ENCODE peak calls at places on chromosomes 12 and 14, in eight cellular contexts. K is A549, J is tibial nerve, X is stomach, E is heart left ventricle, V is sigmoid colon, W is IMR-90, A is transverse colon. B is an unnamed sample.
A peak's percentile ranks its signal among the peaks of the same experiment; 100 is the strongest.

GRCh38 chr14:50156111-50156510 is 39.7 kb upstream of the VCPKMT start:
- DNase-seq in K (no peak), J (no peak), X (no peak), E (no peak), V (no peak), W (no peak), A (no peak), B (no peak)

GRCh38 chr14:19743256-19743655 is at the start of gene OR4Q3:
- DNase-seq in K (no peak), J (no peak), X (no peak), E (no peak), V (no peak), W (no peak), A (no peak), B (no peak)

GRCh38 chr14:102920998-102921304 is 1.5 kb upstream of the AMN start:
- DNase-seq in K (no peak), J (no peak), X (no peak), E (no peak), V (no peak), W (no peak), A (no peak), B (no peak)

GRCh38 chr12:101552277-101552676 is 42.5 kb upstream of the MYBPC1 start:
- DNase-seq in K (peak; percentile 16), J (no peak), X (no peak), E (no peak), V (no peak), W (peak; percentile 65), A (no peak), B (no peak)

GRCh38 chr14:52380294-52380693 is 66.2 kb downstream of the PTGER2 start:
- DNase-seq in K (peak; percentile 36), J (no peak), X (no peak), E (no peak), V (no peak), W (peak; percentile 75), A (no peak), B (no peak)

GRCh38 chr14:34742509-34743115 is 28.2 kb upstream of the CFL2 start:
- DNase-seq in K (no peak), J (no peak), X (no peak), E (no peak), V (no peak), W (no peak), A (no peak), B (no peak)

GRCh38 chr14:100332797-100333196 is 9.7 kb downstream of the SLC25A47 start:
- DNase-seq in K (no peak), J (no peak), X (no peak), E (peak; percentile 18), V (no peak), W (no peak), A (no peak), B (no peak)

GRCh38 chr12:100741084-100741711 is 53.4 kb upstream of the ANO4 start:
- DNase-seq in K (peak; percentile 6), J (peak; percentile 13), X (no peak), E (no peak), V (no peak), W (peak; percentile 37), A (no peak), B (no peak)

GRCh38 chr14:80523518-80524117 is 312.3 kb upstream of the DIO2 start:
- DNase-seq in K (no peak), J (no peak), X (no peak), E (no peak), V (no peak), W (peak; percentile 28), A (no peak), B (no peak)

GRCh38 chr12:44875417-44875953 is 630 bp downstream of the NELL2 start:
- DNase-seq in K (peak; percentile 1), J (no peak), X (no peak), E (no peak), V (no peak), W (no peak), A (no peak), B (peak; percentile 59)

GRCh38 chr12:104493504-104493903 is 36.8 kb downstream of the CHST11 start:
- DNase-seq in K (no peak), J (no peak), X (no peak), E (no peak), V (no peak), W (no peak), A (no peak), B (no peak)

GRCh38 chr14:103224996-103225874 is 102.0 kb downstream of the TNFAIP2 start:
- DNase-seq in K (no peak), J (no peak), X (no peak), E (no peak), V (no peak), W (peak; percentile 41), A (no peak), B (no peak)

GRCh38 chr12:132084681-132085635 is 59.2 kb downstream of the DDX51 start:
- DNase-seq in K (peak; percentile 56), J (peak; percentile 19), X (peak; percentile 63), E (peak; percentile 77), V (peak; percentile 85), W (peak; percentile 33), A (peak; percentile 74), B (peak; percentile 90)

GRCh38 chr14:106843951-106844483 is 1317.6 kb downstream of the TMEM121 start:
- DNase-seq in K (no peak), J (peak; percentile 31), X (peak; percentile 75), E (no peak), V (no peak), W (no peak), A (peak; percentile 67), B (peak; percentile 77)

GRCh38 chr14:69475194-69475818 is 9.2 kb upstream of the PLEKHD1 start:
- DNase-seq in K (peak; percentile 56), J (no peak), X (no peak), E (no peak), V (no peak), W (peak; percentile 7), A (no peak), B (no peak)

GRCh38 chr12:109727746-109728726 is 14.4 kb downstream of the FAM222A start:
- DNase-seq in K (no peak), J (no peak), X (no peak), E (peak; percentile 16), V (peak; percentile 36), W (no peak), A (no peak), B (peak; percentile 43)

GRCh38 chr14:22084393-22085281 is 411.0 kb upstream of the OR4E1 start:
- DNase-seq in K (peak; percentile 71), J (peak; percentile 64), X (no peak), E (no peak), V (no peak), W (peak; percentile 62), A (no peak), B (no peak)

GRCh38 chr12:76964784-76965571 is 86.2 kb upstream of the CSRP2 start:
- DNase-seq in K (no peak), J (no peak), X (no peak), E (no peak), V (no peak), W (no peak), A (no peak), B (no peak)

GRCh38 chr14:23401331-23401730 is 6.7 kb downstream of the MYH6 start:
- DNase-seq in K (no peak), J (no peak), X (no peak), E (no peak), V (no peak), W (no peak), A (no peak), B (no peak)
- TF ChIP-seq POLR2A in K (no peak), J (no peak), X (no peak), E (no peak), V (no peak), W (no peak), A (no peak), B (no peak)

GRCh38 chr12:47707355-47707754 is 1.5 kb upstream of the RPAP3 start:
- DNase-seq in K (no peak), J (no peak), X (no peak), E (no peak), V (no peak), W (no peak), A (no peak), B (no peak)
- H3K27ac ChIP-seq in K (no peak overlapping the region), J (no peak overlapping the region), X (no peak overlapping the region), E (no peak overlapping the region), V (no peak overlapping the region), W (no peak overlapping the region), A (no peak overlapping the region), B (peak overlapping the region; percentile 7)

GRCh38 chr14:98725196-98725595 is 546.8 kb downstream of the BCL11B start:
- DNase-seq in K (no peak), J (no peak), X (no peak), E (no peak), V (no peak), W (no peak), A (no peak), B (no peak)

GRCh38 chr14:98725676-98726075 is 546.3 kb downstream of the BCL11B start:
- DNase-seq in K (no peak), J (no peak), X (no peak), E (no peak), V (no peak), W (no peak), A (no peak), B (no peak)

GRCh38 chr14:98728024-98728423 is 544.0 kb downstream of the BCL11B start:
- DNase-seq in K (no peak), J (no peak), X (no peak), E (no peak), V (no peak), W (no peak), A (no peak), B (no peak)

GRCh38 chr14:98726585-98727405 is 545.2 kb downstream of the BCL11B start:
- DNase-seq in K (no peak), J (no peak), X (no peak), E (no peak), V (no peak), W (no peak), A (no peak), B (no peak)

DNA sequence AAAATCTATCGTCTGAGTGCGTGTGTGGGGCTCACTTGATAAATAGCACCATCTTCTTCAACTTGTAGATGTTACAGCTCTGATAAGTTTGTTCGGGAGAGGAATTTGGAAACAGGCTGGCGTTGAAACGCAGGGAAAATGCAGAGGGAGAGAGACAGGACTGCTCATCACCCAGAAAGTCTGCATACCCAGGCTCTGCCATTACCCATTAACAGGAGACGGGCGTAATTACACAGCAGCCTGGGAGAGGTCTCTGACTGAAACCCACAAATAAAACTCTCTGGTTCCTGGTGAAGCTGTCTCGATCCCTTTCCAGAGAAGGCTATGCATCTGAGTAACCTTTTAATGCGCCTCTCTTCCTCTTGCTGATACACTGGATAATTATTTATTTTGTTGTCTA is 547.3 kb downstream of the BCL11B start:
- DNase-seq in K (no peak), J (no peak), X (no peak), E (no peak), V (no peak), W (no peak), A (no peak), B (no peak)
- H3K4me1 ChIP-seq in K (no peaks in the 10 kb centered on the region), J (no peaks in the 10 kb centered on the region), X (no peaks in the 10 kb centered on the region), E (no peaks in the 10 kb centered on the region), V (no peaks in the 10 kb centered on the region), W (no peaks in the 10 kb centered on the region), A (no peaks in the 10 kb centered on the region), B (no peaks in the 10 kb centered on the region)

DNA sequence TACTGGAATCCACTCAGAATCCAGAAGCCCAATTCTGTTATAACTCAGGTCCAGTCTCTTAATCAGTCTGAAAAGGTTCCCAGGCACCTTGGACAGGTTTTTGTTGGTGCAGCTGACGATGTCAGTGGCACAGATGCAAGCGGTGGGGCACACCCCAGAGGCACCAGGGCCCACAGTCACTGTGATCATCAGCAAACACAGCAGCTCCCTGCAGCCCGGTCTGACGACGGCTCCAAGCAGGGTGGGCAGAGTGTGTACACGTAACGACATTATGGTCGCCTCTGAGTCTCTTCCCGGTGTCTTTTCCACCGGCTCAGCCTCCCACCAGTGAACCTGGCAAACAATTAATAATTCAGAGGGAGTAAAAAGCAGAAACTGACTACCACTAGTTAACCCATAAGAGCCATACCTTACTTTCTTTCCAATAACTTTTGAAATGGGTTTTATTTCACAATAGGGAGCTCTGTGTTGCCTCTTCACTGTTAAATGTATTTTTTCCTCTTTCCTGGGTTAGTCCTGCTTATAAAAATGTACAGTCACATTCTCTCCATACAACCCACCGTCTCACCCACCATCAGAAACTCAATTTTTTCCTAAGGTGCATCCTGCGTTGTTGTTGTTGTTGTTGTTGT is 572 bp upstream of the PCED1B start:
- DNase-seq in K (peak; percentile 86), J (no peak), X (no peak), E (peak; percentile 25), V (peak; percentile 87), W (peak; percentile 37), A (peak; percentile 45), B (peak; percentile 84)
- TF ChIP-seq POLR2A in K (peak; percentile 57), J (no peak), X (no peak), E (no peak), V (no peak), W (peak; percentile 7), A (no peak), B (no peak)

B was measured in spleen.